ENCODE peak calls at places on chromosomes 5 and 9, in eight cellular contexts. C, H, D, V, O, Q, E and K are unnamed samples.

GRCh38 chr5:133866903-133867245 is 101.6 kb downstream of the C5orf15 start:
- DNase-seq in O (no peak), V (no peak), E (no peak), D (no peak), H (no peak), C (no peak), Q (no peak), K (no peak)

GRCh38 chr5:93891491-93892480 is 150.4 kb upstream of the POU5F2 start:
- DNase-seq in E (no peak), O (no peak), D (no peak), Q (no peak), H (no peak), V (no peak), C (no peak), K (no peak)

GRCh38 chr9:115730845-115731244 is 422.7 kb upstream of the PAPPA start:
- DNase-seq in V (no peak), D (no peak), H (no peak), Q (no peak), C (peak), O (no peak), E (no peak), K (no peak)

GRCh38 chr9:3585616-3586015 is 59.8 kb upstream of the RFX3 start:
- DNase-seq in V (no peak), Q (no peak), H (no peak), C (no peak), E (no peak), D (no peak), O (no peak), K (no peak)

GRCh38 chr9:4755026-4755609 is 14.1 kb upstream of the AK3 start:
- DNase-seq in O (no peak), E (peak), Q (no peak), C (no peak), H (no peak), V (no peak), D (no peak), K (no peak)

GRCh38 chr9:91302831-91303230 is 58.9 kb downstream of the AUH start:
- DNase-seq in Q (peak), D (peak), C (peak), O (no peak), E (no peak), H (peak), V (peak), K (peak)

GRCh38 chr5:1219768-1220100 is 5.4 kb upstream of the SLC6A18 start:
- DNase-seq in D (no peak), C (no peak), E (no peak), Q (no peak), H (no peak), O (no peak), V (no peak), K (no peak)

GRCh38 chr9:23841304-23841703 is 15.3 kb upstream of the ELAVL2 start:
- DNase-seq in D (no peak), H (no peak), Q (no peak), C (no peak), V (no peak), E (no peak), O (no peak), K (no peak)

GRCh38 chr5:180640765-180641565 is 8.4 kb downstream of the FLT4 start:
- DNase-seq in V (no peak), H (no peak), O (no peak), Q (no peak), E (no peak), D (no peak), C (no peak), K (no peak)

GRCh38 chr9:137304383-137305059 is 2.5 kb upstream of the NRARP start:
- DNase-seq in D (no peak), H (no peak), O (peak), V (no peak), E (no peak), Q (no peak), C (no peak), K (no peak)

GRCh38 chr5:126027149-126027548 is 396.1 kb upstream of the GRAMD2B start:
- DNase-seq in O (no peak), Q (no peak), C (no peak), H (no peak), E (no peak), V (no peak), D (no peak), K (no peak)

GRCh38 chr9:128555180-128555721 is 2.9 kb downstream of the SPTAN1 start:
- DNase-seq in D (no peak), Q (peak), H (peak), O (no peak), E (no peak), V (peak), C (no peak), K (no peak)

GRCh38 chr5:139808481-139809330 is 13.1 kb downstream of the PSD2 start:
- DNase-seq in H (no peak), C (no peak), O (peak), E (peak), Q (no peak), D (no peak), V (peak), K (no peak)

GRCh38 chr9:70617033-70617432 is 202.6 kb upstream of the KLF9 start:
- DNase-seq in V (no peak), C (no peak), Q (no peak), H (no peak), E (no peak), O (no peak), D (no peak), K (no peak)

GRCh38 chr9:123099042-123099441 is 65.6 kb downstream of the GPR21 start:
- DNase-seq in C (no peak), Q (no peak), E (no peak), H (no peak), D (no peak), O (no peak), V (no peak), K (no peak)

DNA sequence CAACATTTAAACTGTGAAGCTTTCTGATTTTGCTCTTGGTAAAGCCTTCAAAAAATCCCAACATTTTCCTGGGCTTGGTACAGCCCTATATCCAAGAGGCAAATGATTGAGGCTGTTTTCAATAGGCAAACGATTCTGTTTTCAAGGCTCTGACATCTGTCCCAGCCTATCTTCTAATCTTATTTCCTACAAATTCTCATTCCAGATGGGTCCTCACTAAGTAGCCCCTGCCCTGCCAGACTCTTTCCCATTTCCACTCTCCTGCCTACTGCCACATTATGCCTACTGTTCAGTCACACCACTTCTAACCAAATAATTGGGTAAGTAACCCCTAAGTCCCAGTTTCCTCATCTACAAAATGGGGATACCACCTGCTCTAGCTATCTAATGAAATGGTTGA is 3.5 kb downstream of the GBA2 start:
- DNase-seq in Q (no peak), C (no peak), O (no peak), D (no peak), E (no peak), V (no peak), H (no peak), K (no peak)
- H3K4me3 ChIP-seq in Q (no peak), C (no peak), O (no peak), D (no peak), E (no peak), V (no peak), H (no peak), K (no peak)

GRCh38 chr5:54523534-54523933 is 6.0 kb downstream of the SNX18 start:
- DNase-seq in D (no peak), Q (no peak), E (no peak), V (no peak), C (no peak), O (no peak), H (no peak), K (no peak)
- H3K4me3 ChIP-seq in D (no peak), Q (no peak), E (no peak), V (no peak), C (no peak), O (no peak), H (no peak), K (no peak)

DNA sequence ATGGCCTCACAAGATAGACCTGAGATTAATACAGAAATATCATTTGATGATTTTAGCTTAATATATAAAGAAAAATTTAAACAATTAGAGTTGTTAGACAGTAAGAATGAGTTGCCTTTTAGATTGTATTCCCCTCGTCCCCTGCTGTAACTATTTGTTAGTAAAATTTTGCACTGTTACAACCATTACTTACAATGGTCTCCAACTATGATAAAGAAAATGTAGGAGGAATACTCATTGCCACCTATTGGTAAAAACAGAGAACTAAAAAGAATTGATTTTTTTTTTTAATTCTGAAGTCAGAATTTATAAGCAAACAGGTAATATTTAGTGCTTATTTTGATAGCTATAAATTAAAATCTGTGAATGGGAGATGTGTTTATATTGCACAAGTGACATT is 937.6 kb downstream of the TLE4 start:
- DNase-seq in Q (no peak), H (no peak), O (no peak), V (no peak), E (no peak), C (no peak), D (no peak), K (no peak)
- H3K4me3 ChIP-seq in Q (no peak), H (no peak), O (no peak), V (no peak), E (no peak), C (no peak), D (no peak), K (no peak)

GRCh38 chr5:81192351-81192750 is 40.8 kb upstream of the CKMT2 start:
- DNase-seq in H (no peak), C (no peak), V (no peak), Q (no peak), O (no peak), D (no peak), E (no peak), K (no peak)

GRCh38 chr5:81195334-81195929 is 37.7 kb upstream of the CKMT2 start:
- DNase-seq in Q (no peak), H (no peak), D (no peak), O (no peak), C (no peak), E (no peak), V (no peak), K (no peak)

GRCh38 chr5:81191726-81192125 is 41.4 kb upstream of the CKMT2 start:
- DNase-seq in C (no peak), E (no peak), H (no peak), D (no peak), Q (no peak), V (no peak), O (no peak), K (no peak)

GRCh38 chr5:81189875-81190467 is 43.2 kb upstream of the CKMT2 start:
- DNase-seq in O (no peak), V (no peak), D (no peak), C (no peak), Q (no peak), E (no peak), H (no peak), K (no peak)

GRCh38 chr5:81194633-81195333 is 38.3 kb upstream of the CKMT2 start:
- DNase-seq in Q (peak), E (peak), O (peak), C (peak), V (peak), D (peak), H (peak), K (no peak)
- H3K4me3 ChIP-seq in Q (no peak), E (no peak), O (no peak), C (peak), V (no peak), D (no peak), H (no peak), K (no peak)

GRCh38 chr5:115934388-115934974 is 27.8 kb upstream of the LVRN start:
- DNase-seq in D (no peak), O (no peak), H (no peak), V (no peak), C (no peak), E (no peak), Q (no peak), K (no peak)
- H3K4me3 ChIP-seq in D (no peak), O (no peak), H (no peak), V (no peak), C (no peak), E (no peak), Q (no peak), K (no peak)

DNA sequence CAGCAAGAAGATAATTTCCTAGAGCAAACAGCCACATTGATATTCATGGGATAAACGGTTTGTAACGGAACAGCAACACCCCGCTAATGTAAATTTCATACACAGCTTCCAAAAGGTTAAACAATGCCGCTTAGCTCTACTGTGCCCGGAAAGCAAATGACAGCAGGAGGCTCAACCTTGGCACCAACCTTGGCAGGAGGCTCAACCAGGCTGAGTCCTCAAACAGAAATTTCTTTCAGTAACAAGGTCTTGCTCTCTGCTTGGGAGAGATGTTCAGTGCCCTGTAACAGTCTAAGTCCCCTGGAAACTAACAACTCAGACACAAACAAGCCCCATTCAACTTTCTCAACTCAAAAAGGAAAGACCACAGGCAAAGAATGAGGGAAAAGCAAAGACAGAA is 11.1 kb upstream of the PPP1R2B start:
- DNase-seq in O (no peak), D (no peak), H (no peak), Q (no peak), E (no peak), V (no peak), C (no peak), K (no peak)
- H3K4me3 ChIP-seq in O (no peak), D (no peak), H (no peak), Q (no peak), E (no peak), V (no peak), C (no peak), K (no peak)

GRCh38 chr5:179061025-179061424 is 852 bp downstream of the ZNF354C start:
- DNase-seq in V (no peak), Q (no peak), E (no peak), O (no peak), H (no peak), D (no peak), C (no peak), K (no peak)
- H3K4me3 ChIP-seq in V (peak), Q (peak), E (no peak), O (no peak), H (peak), D (peak), C (peak), K (peak)

GRCh38 chr9:98189412-98189811 is 3.0 kb downstream of the CORO2A start:
- DNase-seq in C (no peak), D (no peak), Q (no peak), V (no peak), H (no peak), O (no peak), E (no peak), K (no peak)

GRCh38 chr9:98190757-98191105 is 1.7 kb downstream of the CORO2A start:
- DNase-seq in D (no peak), V (no peak), Q (no peak), H (no peak), E (no peak), C (no peak), O (no peak), K (no peak)

GRCh38 chr9:98191615-98192502 is 578 bp downstream of the CORO2A start:
- DNase-seq in C (no peak), H (no peak), V (peak), D (no peak), E (no peak), Q (peak), O (peak), K (no peak)

GRCh38 chr9:98192503-98193335 is at the start of gene CORO2A:
- DNase-seq in O (peak), E (peak), H (peak), V (peak), D (peak), Q (peak), C (no peak), K (no peak)

DNA sequence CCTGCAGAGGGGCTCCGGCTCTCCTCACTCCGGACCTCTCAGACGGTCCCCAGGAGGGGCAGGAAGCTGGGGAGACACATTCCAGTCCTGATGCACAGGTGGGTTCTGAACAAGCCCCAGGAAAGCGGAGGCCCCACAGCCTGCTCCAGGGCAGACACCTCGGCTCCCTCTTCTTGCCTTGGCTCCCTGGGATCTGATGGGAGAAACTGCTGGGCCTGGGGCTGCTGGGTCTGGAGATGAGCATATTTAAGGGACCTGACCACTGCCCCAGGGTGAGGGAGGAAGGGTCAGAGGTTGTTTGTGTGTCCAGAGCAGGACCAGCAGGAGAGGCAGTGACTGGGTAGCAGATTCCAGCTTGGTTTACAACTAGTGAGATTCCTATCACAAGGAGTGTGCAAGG is 1.2 kb downstream of the CORO2A start:
- DNase-seq in Q (no peak), C (no peak), D (no peak), E (no peak), V (no peak), O (no peak), H (no peak), K (no peak)
- H3K4me3 ChIP-seq in Q (no peak), C (no peak), D (no peak), E (no peak), V (peak), O (no peak), H (no peak), K (no peak)